ENCODE peak calls at places on chromosomes 16 and 17, in six cellular contexts. I is tibial artery, D is foreskin fibroblast, X is AG04450, H is astrocyte of the spinal cord, K is RWPE1. A is an unnamed sample.

GRCh38 chr16:1757714-1758461 is 13.5 kb downstream of the NME3 start:
- DNase-seq in I (no peak), D (no peak), X (no peak), H (no peak), K (no peak), A (no peak)

GRCh38 chr16:56269276-56269675 is 78.0 kb downstream of the GNAO1 start:
- DNase-seq in I (peak; percentile 80), D (no peak), X (no peak), H (no peak), K (no peak), A (no peak)

GRCh38 chr17:83149761-83150251 is 70.4 kb downstream of the METRNL start:
- DNase-seq in I (peak; percentile 58), D (no peak), X (no peak), H (peak; percentile 43), K (no peak), A (no peak)

GRCh38 chr17:71023631-71024030 is 854.3 kb downstream of the KCNJ2 start:
- DNase-seq in I (no peak), D (no peak), X (no peak), H (peak; percentile 4), K (no peak), A (no peak)

GRCh38 chr16:12319464-12320030 is 343.0 kb downstream of the SNX29 start:
- DNase-seq in I (no peak), D (no peak), X (no peak), H (no peak), K (no peak), A (no peak)

GRCh38 chr16:88542231-88542630 is 28.0 kb upstream of the ZC3H18 start:
- DNase-seq in I (no peak), D (no peak), X (no peak), H (no peak), K (no peak), A (no peak)

GRCh38 chr16:11636172-11636721 is 32.0 kb upstream of the SNN start:
- DNase-seq in I (no peak), D (no peak), X (no peak), H (no peak), K (peak; percentile 63), A (no peak)

GRCh38 chr16:974606-975312 is 4.0 kb upstream of the LMF1 start:
- DNase-seq in I (no peak), D (no peak), X (no peak), H (no peak), K (no peak), A (no peak)

GRCh38 chr17:79622201-79622601 is 11.3 kb upstream of the RBFOX3 start:
- DNase-seq in I (peak; percentile 47), D (no peak), X (no peak), H (no peak), K (no peak), A (no peak)

GRCh38 chr17:39110435-39111136 is 40.9 kb downstream of the PLXDC1 start:
- DNase-seq in I (no peak), D (no peak), X (no peak), H (no peak), K (no peak), A (no peak)

GRCh38 chr16:86772671-86773338 is 194.5 kb downstream of the FOXL1 start:
- DNase-seq in I (peak; percentile 53), D (peak; percentile 73), X (peak; percentile 7), H (peak; percentile 84), K (no peak), A (no peak)

GRCh38 chr16:69188716-69189115 is 1.8 kb downstream of the SNTB2 start:
- DNase-seq in I (no peak), D (no peak), X (no peak), H (no peak), K (no peak), A (no peak)

GRCh38 chr17:3846739-3847670 is 959 bp upstream of the NCBP3 start:
- DNase-seq in I (no peak), D (no peak), X (no peak), H (no peak), K (no peak), A (no peak)

GRCh38 chr16:10992112-10992511 is 47.7 kb downstream of the CLEC16A start:
- DNase-seq in I (no peak), D (peak; percentile 66), X (peak; percentile 87), H (peak; percentile 88), K (no peak), A (no peak)

GRCh38 chr17:51120357-51120738 is 320 bp downstream of the SPAG9 start:
- DNase-seq in I (no peak), D (no peak), X (no peak), H (peak; percentile 38), K (peak; percentile 52), A (no peak)

GRCh38 chr17:21268596-21269188 is 15.5 kb upstream of the NATD1 start:
- DNase-seq in I (no peak), D (no peak), X (no peak), H (no peak), K (no peak), A (no peak)

GRCh38 chr17:19574956-19575355 is 41.3 kb downstream of the SLC47A1 start:
- DNase-seq in I (no peak), D (no peak), X (no peak), H (no peak), K (no peak), A (no peak)

GRCh38 chr16:54066451-54067056 is 220.0 kb downstream of the IRX3 start:
- DNase-seq in I (no peak), D (no peak), X (no peak), H (no peak), K (peak; percentile 60), A (no peak)

GRCh38 chr16:4652561-4652960 is 27.9 kb downstream of the MGRN1 start:
- DNase-seq in I (no peak), D (no peak), X (no peak), H (no peak), K (no peak), A (no peak)

GRCh38 chr17:31050948-31051347 is 43.8 kb upstream of the NF1 start:
- DNase-seq in I (no peak), D (no peak), X (no peak), H (no peak), K (no peak), A (no peak)

GRCh38 chr17:4584125-4584834 is at the start of gene SMTNL2:
- DNase-seq in I (no peak), D (no peak), X (no peak), H (no peak), K (no peak), A (no peak)

GRCh38 chr17:59332890-59333377 is 1.5 kb downstream of the YPEL2 start:
- DNase-seq in I (peak; percentile 80), D (peak; percentile 29), X (no peak), H (no peak), K (no peak), A (no peak)

GRCh38 chr16:11743308-11744074 is 834 bp upstream of the TXNDC11 start:
- DNase-seq in I (peak; percentile 78), D (peak; percentile 58), X (no peak), H (peak; percentile 8), K (no peak), A (no peak)

GRCh38 chr16:15435216-15435864 is 952 bp downstream of the BMERB1 start:
- DNase-seq in I (peak; percentile 37), D (no peak), X (no peak), H (no peak), K (no peak), A (no peak)
- TF ChIP-seq CTCF in I (no peak), D (no peak), X (no peak), H (no peak), K (peak; percentile 18), A (no peak)

GRCh38 chr17:56639517-56639916 is 46.0 kb downstream of the NOG start:
- DNase-seq in I (no peak), D (no peak), X (no peak), H (no peak), K (no peak), A (no peak)
- TF ChIP-seq CTCF in I (no peak), D (no peak), X (no peak), H (no peak), K (no peak), A (no peak)

GRCh38 chr16:85753976-85754375 is 3.1 kb upstream of the C16orf74 start:
- DNase-seq in I (no peak), D (no peak), X (no peak), H (no peak), K (no peak), A (no peak)

GRCh38 chr16:85751665-85752501 is 987 bp upstream of the C16orf74 start:
- DNase-seq in I (no peak), D (peak; percentile 47), X (no peak), H (no peak), K (peak; percentile 87), A (no peak)

GRCh38 chr16:85754403-85754802 is 3.5 kb upstream of the C16orf74 start:
- DNase-seq in I (no peak), D (no peak), X (no peak), H (no peak), K (no peak), A (no peak)

GRCh38 chr16:85753559-85753958 is 2.7 kb upstream of the C16orf74 start:
- DNase-seq in I (no peak), D (no peak), X (no peak), H (no peak), K (no peak), A (no peak)

DNA sequence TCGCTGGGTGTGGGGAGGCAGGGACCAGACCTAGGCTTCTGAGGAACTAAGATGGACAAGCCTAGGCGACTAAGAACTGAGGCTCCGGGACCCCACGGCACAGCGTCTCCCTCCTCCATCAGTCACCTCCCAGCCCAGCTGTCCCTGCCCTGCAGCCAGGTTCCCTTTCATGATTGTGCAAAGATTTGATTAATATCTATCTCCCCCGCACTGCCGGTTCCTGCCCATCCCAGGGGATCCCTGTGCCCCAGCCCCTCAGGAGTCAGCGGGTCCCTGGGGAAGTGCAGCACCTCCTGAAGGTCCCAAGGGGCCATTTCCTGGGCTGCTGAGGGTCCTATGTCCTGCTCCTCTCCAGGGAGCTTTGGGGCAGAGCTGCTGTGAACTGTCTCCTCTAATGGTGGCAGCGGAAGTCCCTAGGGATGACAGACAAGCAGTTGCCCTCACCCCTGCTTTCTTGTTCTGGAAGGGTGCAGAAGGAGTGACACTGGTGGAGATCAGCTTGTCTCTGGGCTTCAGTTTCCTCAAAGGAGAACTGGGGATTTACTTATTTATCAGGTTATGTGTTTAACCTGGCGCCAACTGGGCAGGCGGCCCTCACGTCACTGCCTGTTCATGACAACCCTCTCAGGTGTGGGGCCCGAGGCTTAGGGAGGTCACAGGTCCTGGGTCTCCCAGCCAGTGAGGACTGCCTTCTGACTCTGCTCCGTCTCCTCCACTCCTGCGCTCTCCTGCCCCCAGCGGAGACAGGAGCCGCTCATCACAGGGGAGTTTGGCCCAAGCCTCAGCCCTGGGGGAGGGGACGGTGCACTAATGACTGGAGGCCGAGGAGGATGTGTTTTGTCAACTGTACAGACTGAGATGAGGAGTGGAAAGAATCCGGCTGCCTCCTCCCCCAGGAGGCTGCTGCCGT is 1.9 kb upstream of the C16orf74 start:
- DNase-seq in I (no peak), D (peak; percentile 15), X (no peak), H (no peak), K (peak; percentile 49), A (no peak)
- TF ChIP-seq CTCF in I (no peak), D (peak; percentile 23), X (peak; percentile 64), H (peak; percentile 38), K (peak; percentile 10), A (no peak)

GRCh38 chr17:40866838-40867237 is at the start of gene KRT12:
- DNase-seq in I (no peak), D (no peak), X (no peak), H (no peak), K (no peak), A (no peak)

GRCh38 chr17:40859536-40859935 is 7.5 kb downstream of the KRT12 start:
- DNase-seq in I (no peak), D (no peak), X (no peak), H (no peak), K (no peak), A (no peak)

GRCh38 chr17:40857535-40857934 is 9.5 kb downstream of the KRT12 start:
- DNase-seq in I (no peak), D (peak; percentile 67), X (no peak), H (peak; percentile 43), K (no peak), A (peak; percentile 54)

GRCh38 chr17:40864661-40865380 is 2.2 kb downstream of the KRT12 start:
- DNase-seq in I (no peak), D (no peak), X (no peak), H (no peak), K (no peak), A (no peak)

GRCh38 chr17:40862985-40863733 is 3.9 kb downstream of the KRT12 start:
- DNase-seq in I (no peak), D (no peak), X (no peak), H (no peak), K (no peak), A (no peak)
- TF ChIP-seq CTCF in I (no peak), D (peak; percentile 41), X (peak; percentile 55), H (peak; percentile 59), K (no peak), A (peak; percentile 4)